ENCODE peak calls at places on chromosomes 7 and 10, in nine cellular contexts. G is stomach, E is vagina, T is upper lobe of left lung, Z is SK-N-SH, M is transverse colon, X is breast epithelium, V is H1, N is Panc1. O is an unnamed sample. For H3K36me3, the result is how much of the 10 kb centered on the place peaks cover.

GRCh38 chr7:82455295-82455694 is 11.7 kb upstream of the CACNA2D1 start:
- DNase-seq in N (no peak), Z (no peak), E (no peak), X (no peak), G (no peak), M (no peak), T (no peak), V (no peak), O (no peak)

GRCh38 chr7:28228386-28228785 is 47.8 kb upstream of the JAZF1 start:
- DNase-seq in T (no peak), X (no peak), E (no peak), V (no peak), M (no peak), N (no peak), Z (no peak), G (no peak), O (no peak)

GRCh38 chr10:79392020-79392398 is 44.7 kb downstream of the PPIF start:
- DNase-seq in G (peak), M (peak), V (no peak), N (no peak), E (no peak), T (peak), Z (peak), X (no peak), O (no peak)

GRCh38 chr10:103668351-103669242 is 175.1 kb downstream of the NEURL1 start:
- DNase-seq in N (no peak), G (peak), Z (no peak), M (peak), V (no peak), E (no peak), T (peak), X (no peak), O (peak)

GRCh38 chr7:157490465-157490912 is 153.7 kb downstream of the DNAJB6 start:
- DNase-seq in G (peak), Z (no peak), M (no peak), E (no peak), V (no peak), N (peak), X (no peak), T (peak), O (peak)

GRCh38 chr10:91614254-91614624 is 18.6 kb downstream of the PPP1R3C start:
- DNase-seq in X (no peak), T (no peak), V (no peak), E (no peak), M (no peak), G (no peak), N (no peak), Z (no peak), O (no peak)

GRCh38 chr7:142438235-142438922 is 180.5 kb upstream of the PRSS58 start:
- DNase-seq in G (no peak), E (no peak), M (peak), V (no peak), N (no peak), Z (peak), T (no peak), X (no peak), O (no peak)

GRCh38 chr7:140810830-140811556 is 113.7 kb downstream of the BRAF start:
- DNase-seq in G (peak), N (peak), V (no peak), Z (peak), M (peak), T (peak), X (peak), E (no peak), O (peak)

GRCh38 chr10:88979603-88980002 is 11.0 kb upstream of the FAS start:
- DNase-seq in G (no peak), X (no peak), T (no peak), N (no peak), E (no peak), V (no peak), Z (no peak), M (no peak), O (no peak)

GRCh38 chr7:157014635-157015555 is 4.4 kb upstream of the MNX1 start:
- DNase-seq in N (no peak), Z (peak), G (no peak), T (no peak), V (no peak), E (no peak), X (no peak), M (no peak), O (no peak)

GRCh38 chr10:113434315-113434714 is 118.5 kb upstream of the HABP2 start:
- DNase-seq in E (no peak), M (no peak), T (no peak), G (no peak), Z (no peak), X (no peak), V (no peak), N (no peak), O (no peak)

GRCh38 chr10:113435881-113436280 is 117.0 kb upstream of the HABP2 start:
- DNase-seq in Z (no peak), T (no peak), E (no peak), X (no peak), M (no peak), N (no peak), G (no peak), V (no peak), O (no peak)

GRCh38 chr10:113433711-113434110 is 119.1 kb upstream of the HABP2 start:
- DNase-seq in M (no peak), T (no peak), N (no peak), Z (no peak), V (no peak), G (no peak), E (no peak), X (no peak), O (no peak)

GRCh38 chr10:113436836-113437235 is 116.0 kb upstream of the HABP2 start:
- DNase-seq in M (no peak), V (no peak), G (no peak), Z (no peak), E (no peak), N (no peak), T (no peak), X (no peak), O (no peak)

DNA sequence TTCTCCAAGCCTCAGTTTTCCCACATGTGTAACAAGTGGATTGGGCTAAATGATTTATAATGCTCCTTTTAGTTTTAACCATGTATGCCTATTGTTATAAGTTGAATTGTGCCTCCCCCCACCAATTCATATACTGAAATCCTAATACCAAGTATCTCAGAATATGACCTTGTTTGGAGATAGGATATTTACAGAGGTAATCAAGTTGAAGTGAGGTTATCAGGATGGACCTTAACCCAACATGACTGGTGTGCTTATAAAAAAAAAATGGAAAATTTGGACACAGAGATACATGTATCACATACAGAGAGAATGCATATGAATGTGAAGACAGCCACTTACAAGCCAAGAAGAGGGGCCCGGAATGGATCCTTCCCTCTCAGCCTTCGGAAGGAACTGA is 117.9 kb upstream of the HABP2 start:
- DNase-seq in N (no peak), M (no peak), G (no peak), V (no peak), X (no peak), T (no peak), Z (no peak), E (no peak), O (no peak)
- TF ChIP-seq POLR2AphosphoS5 in N (no peak), M (no peak), G (no peak), V (no peak), X (no peak), T (no peak), Z (no peak), E (no peak), O (no peak)

GRCh38 chr10:97393034-97393573 is 8.0 kb downstream of the RRP12 start:
- DNase-seq in E (no peak), T (no peak), G (no peak), X (no peak), M (no peak), N (no peak), V (no peak), Z (no peak), O (no peak)
- H3K36me3 ChIP-seq in E (under half), T (half or more), G (half or more), X (under half), M (under half), N (under half), V (half or more), Z (under half), O (half or more)

DNA sequence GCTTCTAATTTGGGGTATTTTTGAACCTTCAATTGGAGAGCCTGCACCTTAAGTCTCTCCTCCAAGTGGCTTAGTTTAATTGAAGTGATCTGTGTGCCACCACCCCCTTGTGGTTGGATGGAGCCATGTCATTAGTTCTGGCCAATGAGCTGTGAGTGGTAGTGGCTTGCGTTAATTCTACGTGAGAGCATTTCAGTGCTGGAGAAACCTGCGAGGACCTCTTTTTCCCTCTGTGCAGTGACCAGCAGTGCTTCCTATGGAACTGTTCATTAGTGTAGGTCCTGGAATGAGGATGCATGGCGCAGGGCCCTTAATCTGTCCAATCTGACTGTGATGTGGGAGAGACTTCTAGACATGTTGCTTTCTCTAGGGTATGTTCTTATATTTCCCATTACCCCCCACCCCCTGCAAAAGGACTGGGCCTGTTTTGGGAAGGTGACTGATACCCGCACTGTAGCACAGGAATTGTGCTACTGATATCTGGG is 3.8 kb downstream of the HILPDA start:
- DNase-seq in Z (peak), V (no peak), X (peak), N (no peak), E (no peak), T (peak), M (peak), G (peak), O (peak)
- H3K4me3 ChIP-seq in Z (no peak), V (no peak), X (no peak), N (no peak), E (no peak), T (no peak), M (no peak), G (no peak), O (no peak)

GRCh38 chr10:94006591-94007550 is 13.1 kb downstream of the PLCE1 start:
- DNase-seq in Z (no peak), T (peak), V (no peak), X (peak), M (peak), G (peak), E (no peak), N (no peak), O (no peak)
- TF ChIP-seq POLR2AphosphoS5 in Z (peak), T (no peak), V (no peak), X (no peak), M (no peak), G (peak), E (no peak), N (no peak), O (no peak)

GRCh38 chr10:70109064-70109729 is 23.4 kb downstream of the AIFM2 start:
- DNase-seq in V (no peak), Z (no peak), X (no peak), G (no peak), M (no peak), E (no peak), N (no peak), T (no peak), O (no peak)

GRCh38 chr10:70106958-70107791 is 25.4 kb downstream of the AIFM2 start:
- DNase-seq in Z (peak), T (no peak), V (peak), E (no peak), G (no peak), M (no peak), X (no peak), N (no peak), O (no peak)

GRCh38 chr10:70114902-70115301 is 17.7 kb downstream of the AIFM2 start:
- DNase-seq in N (no peak), Z (no peak), M (no peak), T (no peak), V (no peak), X (no peak), G (no peak), E (no peak), O (no peak)

GRCh38 chr10:70115948-70116682 is 16.5 kb downstream of the AIFM2 start:
- DNase-seq in N (peak), M (peak), E (no peak), T (peak), X (peak), Z (peak), G (peak), V (no peak), O (peak)

DNA sequence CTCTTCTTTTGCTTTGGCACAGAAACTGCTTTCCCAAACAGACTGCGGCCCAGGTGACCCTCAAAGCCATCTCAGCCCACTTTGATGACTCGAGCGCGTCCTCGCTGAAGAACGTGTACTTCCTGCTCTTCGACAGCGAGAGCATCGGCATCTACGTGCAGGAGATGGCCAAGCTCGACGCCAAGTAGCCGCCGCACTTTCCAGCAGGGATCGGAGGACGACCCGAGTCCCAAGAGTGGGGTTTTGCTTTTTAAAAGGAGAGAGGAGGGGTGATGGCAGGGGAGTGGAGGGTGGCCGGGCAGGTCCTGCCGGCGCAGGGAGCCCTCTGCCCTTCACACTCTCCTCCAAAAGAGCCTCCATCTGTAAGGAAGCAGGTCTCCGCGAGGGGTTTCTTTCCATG is 21.1 kb downstream of the AIFM2 start:
- DNase-seq in G (no peak), Z (no peak), V (no peak), N (no peak), M (no peak), T (no peak), E (no peak), X (no peak), O (no peak)
- H3K36me3 ChIP-seq in G (half or more), Z (under half), V (under half), N (under half), M (under half), T (under half), E (under half), X (under half), O (under half)

DNA sequence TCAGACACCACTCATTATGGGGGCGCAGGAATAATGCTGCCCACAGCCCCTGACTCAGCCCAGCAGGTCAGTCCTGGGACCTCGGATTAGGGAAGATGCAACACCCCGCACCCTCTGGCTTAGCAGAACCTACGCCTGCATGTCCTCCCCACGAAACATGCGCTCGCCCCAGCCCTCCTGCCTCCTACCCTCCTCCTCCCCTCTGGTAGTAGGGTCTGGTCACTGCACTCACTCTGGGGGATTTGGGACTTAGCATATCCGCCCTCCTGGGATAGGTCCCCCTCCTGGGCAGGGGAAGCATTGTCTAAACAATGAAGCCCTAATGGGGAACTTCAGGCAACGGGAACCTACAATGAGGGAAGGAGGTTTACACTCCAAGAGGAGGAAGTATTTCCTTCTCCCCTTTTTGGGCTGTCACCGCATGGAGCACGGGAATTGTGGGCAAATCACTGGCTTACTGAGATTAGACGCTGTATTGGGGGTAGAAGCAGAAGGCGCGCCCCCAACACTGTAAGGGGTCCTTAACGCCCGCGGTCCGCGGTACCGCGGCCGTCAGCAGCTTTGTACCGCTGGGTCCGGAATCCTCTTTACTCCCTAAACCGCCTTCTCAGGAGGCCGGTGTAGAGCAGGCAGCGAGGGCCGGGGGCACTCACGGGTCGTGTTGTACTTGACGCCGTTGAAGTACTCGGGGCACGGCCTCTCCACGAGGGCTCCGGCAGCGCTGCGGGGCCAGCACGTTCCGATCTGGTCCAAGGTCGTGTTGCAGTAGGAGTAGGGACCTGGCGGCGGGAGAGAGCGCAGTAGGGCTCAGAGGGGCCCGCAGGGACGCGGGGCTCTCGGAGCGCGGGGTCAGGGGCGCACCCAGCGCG is 760 bp downstream of the CRHR2 start:
- DNase-seq in N (no peak), T (no peak), X (no peak), Z (peak), G (no peak), M (no peak), V (peak), E (no peak), O (no peak)
- H3K4me3 ChIP-seq in N (no peak), T (peak), X (peak), Z (no peak), G (peak), M (peak), V (peak), E (peak), O (peak)

DNA sequence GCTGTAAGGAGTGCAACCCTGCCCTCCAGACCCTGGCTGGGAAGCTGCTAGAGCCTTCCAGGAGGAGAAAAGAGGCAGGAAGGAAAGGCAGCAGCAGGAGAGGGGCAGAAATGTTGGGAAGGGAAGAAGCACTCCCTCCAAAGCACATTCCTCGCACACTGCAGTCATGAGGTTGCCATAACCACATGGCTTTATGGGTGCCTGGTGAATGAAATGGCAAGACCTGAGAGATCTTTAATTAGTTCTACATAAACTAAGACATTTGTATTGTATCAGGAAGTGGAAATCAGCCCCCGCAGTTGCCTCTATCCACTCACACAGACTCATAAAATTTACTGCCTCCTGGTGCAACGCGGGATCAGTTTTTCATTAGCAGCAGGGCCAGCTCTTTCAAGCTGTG is 106.4 kb downstream of the COL13A1 start:
- DNase-seq in G (no peak), X (no peak), E (no peak), N (no peak), V (no peak), M (no peak), Z (no peak), T (no peak), O (no peak)
- TF ChIP-seq POLR2AphosphoS5 in G (no peak), X (no peak), E (no peak), N (no peak), V (no peak), M (no peak), Z (no peak), T (no peak), O (no peak)

GRCh38 chr7:5393328-5393727 is 30.3 kb downstream of the TNRC18 start:
- DNase-seq in G (no peak), T (no peak), N (no peak), E (no peak), X (no peak), Z (no peak), M (no peak), V (no peak), O (no peak)
- H3K36me3 ChIP-seq in G (half or more), T (under half), N (under half), E (under half), X (under half), Z (under half), M (under half), V (under half), O (under half)

GRCh38 chr10:62049815-62050626 is 148.5 kb downstream of the ARID5B start:
- DNase-seq in V (no peak), N (no peak), Z (no peak), X (no peak), E (no peak), M (no peak), T (no peak), G (no peak), O (no peak)
- H3K4me3 ChIP-seq in V (no peak), N (peak), Z (peak), X (peak), E (peak), M (peak), T (peak), G (peak), O (peak)

GRCh38 chr10:12235796-12236195 is 39.8 kb downstream of the CDC123 start:
- DNase-seq in Z (no peak), X (no peak), N (no peak), E (no peak), V (no peak), T (no peak), G (no peak), M (no peak), O (no peak)
- TF ChIP-seq POLR2AphosphoS5 in Z (no peak), X (no peak), N (no peak), E (no peak), V (no peak), T (no peak), G (no peak), M (no peak), O (no peak)